ENCODE peak calls at places on chromosome 22, in seven cellular contexts. One of them, this sample, is unnamed. For H3K4me1, the result is how much of the 10 kb centered on the place peaks cover.

GRCh38 chr22:23216331-23217170 is 36.2 kb downstream of the BCR start:
- DNase-seq in cardiac muscle cell: no peak
- DNase-seq in colonic mucosa: no peak
- DNase-seq in tibial artery: no peak
- DNase-seq in fibroblast of lung: no peak
- DNase-seq in PC-9: no peak
- DNase-seq in neuronal stem cell: no peak
- DNase-seq in this sample: no peak

GRCh38 chr22:49297286-49297870 is 530.3 kb downstream of the BRD1 start:
- DNase-seq in cardiac muscle cell: no peak
- DNase-seq in colonic mucosa: no peak
- DNase-seq in tibial artery: peak
- DNase-seq in fibroblast of lung: no peak
- DNase-seq in PC-9: no peak
- DNase-seq in neuronal stem cell: no peak
- DNase-seq in this sample: no peak

GRCh38 chr22:19854778-19855503 is at the start of the genes GNB1L and RTL10:
- DNase-seq in cardiac muscle cell: peak
- DNase-seq in colonic mucosa: peak
- DNase-seq in tibial artery: peak
- DNase-seq in fibroblast of lung: peak
- DNase-seq in PC-9: peak
- DNase-seq in neuronal stem cell: peak
- DNase-seq in this sample: peak

GRCh38 chr22:26949193-26949592 is 291.8 kb downstream of the MIAT start:
- DNase-seq in cardiac muscle cell: peak
- DNase-seq in colonic mucosa: no peak
- DNase-seq in tibial artery: no peak
- DNase-seq in fibroblast of lung: peak
- DNase-seq in PC-9: peak
- DNase-seq in neuronal stem cell: no peak
- DNase-seq in this sample: peak

GRCh38 chr22:17695986-17696385 is 57.4 kb downstream of the BCL2L13 start:
- DNase-seq in cardiac muscle cell: no peak
- DNase-seq in colonic mucosa: no peak
- DNase-seq in tibial artery: no peak
- DNase-seq in fibroblast of lung: no peak
- DNase-seq in PC-9: no peak
- DNase-seq in neuronal stem cell: no peak
- DNase-seq in this sample: no peak

GRCh38 chr22:23092217-23092955 is 22.1 kb downstream of the GNAZ start:
- DNase-seq in cardiac muscle cell: no peak
- DNase-seq in colonic mucosa: no peak
- DNase-seq in tibial artery: no peak
- DNase-seq in fibroblast of lung: no peak
- DNase-seq in PC-9: no peak
- DNase-seq in neuronal stem cell: no peak
- DNase-seq in this sample: no peak

GRCh38 chr22:38572065-38572464 is 2.1 kb upstream of the DMC1 start:
- DNase-seq in cardiac muscle cell: peak
- DNase-seq in colonic mucosa: peak
- DNase-seq in tibial artery: no peak
- DNase-seq in fibroblast of lung: peak
- DNase-seq in PC-9: peak
- DNase-seq in neuronal stem cell: peak
- DNase-seq in this sample: peak

GRCh38 chr22:45867118-45867905 is 109.7 kb downstream of the WNT7B start:
- DNase-seq in cardiac muscle cell: peak
- DNase-seq in colonic mucosa: peak
- DNase-seq in tibial artery: no peak
- DNase-seq in fibroblast of lung: peak
- DNase-seq in PC-9: no peak
- DNase-seq in neuronal stem cell: no peak
- DNase-seq in this sample: no peak

GRCh38 chr22:38315801-38316339 is 1.4 kb downstream of the CSNK1E start:
- DNase-seq in cardiac muscle cell: peak
- DNase-seq in colonic mucosa: no peak
- DNase-seq in tibial artery: no peak
- DNase-seq in fibroblast of lung: peak
- DNase-seq in PC-9: no peak
- DNase-seq in neuronal stem cell: no peak
- DNase-seq in this sample: peak

GRCh38 chr22:19504900-19505734 is 19.1 kb downstream of the CLDN5 start:
- DNase-seq in cardiac muscle cell: no peak
- DNase-seq in colonic mucosa: no peak
- DNase-seq in tibial artery: no peak
- DNase-seq in fibroblast of lung: no peak
- DNase-seq in PC-9: no peak
- DNase-seq in neuronal stem cell: no peak
- DNase-seq in this sample: no peak

GRCh38 chr22:45911601-45912271 is 65.2 kb downstream of the WNT7B start:
- DNase-seq in cardiac muscle cell: peak
- DNase-seq in colonic mucosa: no peak
- DNase-seq in tibial artery: peak
- DNase-seq in fibroblast of lung: peak
- DNase-seq in PC-9: peak
- DNase-seq in neuronal stem cell: no peak
- DNase-seq in this sample: no peak

GRCh38 chr22:47298017-47298820 is 535.8 kb downstream of the TBC1D22A start:
- DNase-seq in cardiac muscle cell: no peak
- DNase-seq in colonic mucosa: no peak
- DNase-seq in tibial artery: peak
- DNase-seq in fibroblast of lung: peak
- DNase-seq in PC-9: no peak
- DNase-seq in neuronal stem cell: no peak
- DNase-seq in this sample: no peak

GRCh38 chr22:36739185-36739584 is 35.6 kb upstream of the CACNG2 start:
- DNase-seq in cardiac muscle cell: no peak
- DNase-seq in colonic mucosa: no peak
- DNase-seq in tibial artery: no peak
- DNase-seq in fibroblast of lung: no peak
- DNase-seq in PC-9: no peak
- DNase-seq in neuronal stem cell: no peak
- DNase-seq in this sample: no peak

GRCh38 chr22:41910050-41910598 is 4.8 kb downstream of the SHISA8 start:
- DNase-seq in cardiac muscle cell: no peak
- DNase-seq in colonic mucosa: no peak
- DNase-seq in tibial artery: no peak
- DNase-seq in fibroblast of lung: no peak
- DNase-seq in PC-9: no peak
- DNase-seq in neuronal stem cell: no peak
- DNase-seq in this sample: no peak
- H3K4me3 ChIP-seq in cardiac muscle cell: peak
- H3K4me3 ChIP-seq in colonic mucosa: peak
- H3K4me3 ChIP-seq in tibial artery: peak
- H3K4me3 ChIP-seq in fibroblast of lung: no peak
- H3K4me3 ChIP-seq in PC-9: no peak
- H3K4me3 ChIP-seq in neuronal stem cell: no peak
- H3K4me3 ChIP-seq in this sample: no peak

DNA sequence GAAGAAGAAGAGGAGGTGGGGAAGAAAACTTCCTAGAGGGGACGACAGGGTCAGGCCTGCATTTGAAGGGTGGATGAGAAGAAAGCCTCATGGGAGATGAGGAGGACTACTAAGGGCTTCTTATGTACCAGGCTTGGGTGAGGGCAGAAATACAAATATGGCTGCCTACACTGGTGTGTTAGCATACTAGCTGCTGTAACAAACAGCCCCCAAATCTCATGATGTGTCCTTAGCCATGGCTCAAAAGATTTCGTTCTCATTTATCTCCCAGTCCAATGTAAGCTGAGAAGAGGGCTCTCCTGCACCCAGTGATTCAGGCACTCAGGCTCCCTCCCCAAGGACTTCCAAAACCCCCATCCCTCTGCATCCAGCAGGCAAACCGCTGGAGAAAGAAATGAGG is 11.6 kb upstream of the MB start:
- DNase-seq in cardiac muscle cell: no peak
- DNase-seq in colonic mucosa: no peak
- DNase-seq in tibial artery: no peak
- DNase-seq in fibroblast of lung: no peak
- DNase-seq in PC-9: no peak
- DNase-seq in neuronal stem cell: no peak
- DNase-seq in this sample: peak
- H3K27ac ChIP-seq in cardiac muscle cell: no peak
- H3K27ac ChIP-seq in colonic mucosa: peak
- H3K27ac ChIP-seq in tibial artery: peak
- H3K27ac ChIP-seq in fibroblast of lung: peak
- H3K27ac ChIP-seq in PC-9: peak
- H3K27ac ChIP-seq in neuronal stem cell: no peak
- H3K27ac ChIP-seq in this sample: no peak

GRCh38 chr22:32269316-32269715 is 14.2 kb upstream of the SLC5A4 start:
- DNase-seq in cardiac muscle cell: no peak
- DNase-seq in colonic mucosa: no peak
- DNase-seq in tibial artery: no peak
- DNase-seq in fibroblast of lung: no peak
- DNase-seq in PC-9: no peak
- DNase-seq in neuronal stem cell: no peak
- DNase-seq in this sample: no peak
- H3K4me1 ChIP-seq in cardiac muscle cell: under half
- H3K4me1 ChIP-seq in colonic mucosa: under half
- H3K4me1 ChIP-seq in tibial artery: under half
- H3K4me1 ChIP-seq in fibroblast of lung: under half
- H3K4me1 ChIP-seq in PC-9: under half
- H3K4me1 ChIP-seq in neuronal stem cell: under half
- H3K4me1 ChIP-seq in this sample: under half

GRCh38 chr22:25448435-25449051 is 115.9 kb upstream of the GRK3 start:
- DNase-seq in cardiac muscle cell: peak
- DNase-seq in colonic mucosa: peak
- DNase-seq in tibial artery: no peak
- DNase-seq in fibroblast of lung: peak
- DNase-seq in PC-9: no peak
- DNase-seq in neuronal stem cell: no peak
- DNase-seq in this sample: peak

GRCh38 chr22:25451480-25452114 is 112.9 kb upstream of the GRK3 start:
- DNase-seq in cardiac muscle cell: no peak
- DNase-seq in colonic mucosa: no peak
- DNase-seq in tibial artery: no peak
- DNase-seq in fibroblast of lung: no peak
- DNase-seq in PC-9: no peak
- DNase-seq in neuronal stem cell: no peak
- DNase-seq in this sample: no peak

GRCh38 chr22:25452116-25452700 is 112.3 kb upstream of the GRK3 start:
- DNase-seq in cardiac muscle cell: peak
- DNase-seq in colonic mucosa: no peak
- DNase-seq in tibial artery: no peak
- DNase-seq in fibroblast of lung: peak
- DNase-seq in PC-9: no peak
- DNase-seq in neuronal stem cell: no peak
- DNase-seq in this sample: no peak

GRCh38 chr22:25447689-25448434 is 116.6 kb upstream of the GRK3 start:
- DNase-seq in cardiac muscle cell: peak
- DNase-seq in colonic mucosa: peak
- DNase-seq in tibial artery: peak
- DNase-seq in fibroblast of lung: peak
- DNase-seq in PC-9: peak
- DNase-seq in neuronal stem cell: peak
- DNase-seq in this sample: peak

GRCh38 chr22:25449781-25450317 is 114.6 kb upstream of the GRK3 start:
- DNase-seq in cardiac muscle cell: no peak
- DNase-seq in colonic mucosa: no peak
- DNase-seq in tibial artery: no peak
- DNase-seq in fibroblast of lung: no peak
- DNase-seq in PC-9: no peak
- DNase-seq in neuronal stem cell: no peak
- DNase-seq in this sample: no peak
- H3K4me3 ChIP-seq in cardiac muscle cell: peak
- H3K4me3 ChIP-seq in colonic mucosa: no peak
- H3K4me3 ChIP-seq in tibial artery: peak
- H3K4me3 ChIP-seq in fibroblast of lung: peak
- H3K4me3 ChIP-seq in PC-9: no peak
- H3K4me3 ChIP-seq in neuronal stem cell: no peak
- H3K4me3 ChIP-seq in this sample: peak

This sample was measured in Karpas-422.